ENCODE peak calls at places on chromosomes 2 and 18, in seven cellular contexts. R is H1, J is HepG2, B is GM12878, K is SK-N-SH, A is Panc1, X is K562. F is an unnamed sample.

GRCh38 chr18:33755918-33756590 is 178.0 kb downstream of the ASXL3 start:
- DNase-seq in B (no peak), J (no peak), K (no peak), A (peak), X (no peak), R (no peak), F (no peak)

GRCh38 chr2:9703701-9704221 is 73.0 kb upstream of the YWHAQ start:
- DNase-seq in A (peak), X (peak), J (peak), K (no peak), R (no peak), B (no peak), F (peak)

GRCh38 chr2:72128843-72129227 is 18.8 kb downstream of the CYP26B1 start:
- DNase-seq in K (no peak), X (no peak), A (no peak), J (no peak), R (peak), B (no peak), F (no peak)

GRCh38 chr2:43611987-43612894 is 16.4 kb upstream of the THADA start:
- DNase-seq in A (peak), J (peak), X (peak), B (peak), K (peak), R (peak), F (peak)

GRCh38 chr2:309148-309969 is 21.5 kb upstream of the ALKAL2 start:
- DNase-seq in X (no peak), B (no peak), R (peak), J (no peak), K (no peak), A (no peak), F (no peak)

GRCh38 chr2:212903413-212903812 is 248.0 kb downstream of the IKZF2 start:
- DNase-seq in K (no peak), A (no peak), B (no peak), J (no peak), R (no peak), X (no peak), F (no peak)

GRCh38 chr2:240996161-240996833 is 2.1 kb upstream of the SNED1 start:
- DNase-seq in R (peak), B (no peak), X (no peak), K (no peak), J (no peak), A (no peak), F (no peak)

GRCh38 chr2:201798252-201798918 is 8.0 kb upstream of the CDK15 start:
- DNase-seq in K (no peak), R (no peak), J (no peak), A (peak), X (no peak), B (no peak), F (no peak)

GRCh38 chr2:29160184-29160583 is 45.0 kb downstream of the CLIP4 start:
- DNase-seq in X (no peak), A (no peak), K (no peak), J (no peak), B (no peak), R (no peak), F (no peak)

GRCh38 chr2:217604527-217605279 is 398.1 kb downstream of the TNS1 start:
- DNase-seq in K (peak), R (no peak), A (no peak), B (no peak), X (no peak), J (no peak), F (no peak)

GRCh38 chr2:210863283-210863682 is 306.9 kb downstream of the CPS1 start:
- DNase-seq in R (no peak), X (no peak), A (no peak), J (no peak), K (no peak), B (no peak), F (no peak)

GRCh38 chr2:1910021-1910420 is 165.7 kb upstream of the PXDN start:
- DNase-seq in J (no peak), X (no peak), R (no peak), A (no peak), B (no peak), K (no peak), F (no peak)

GRCh38 chr2:156563994-156564753 is 128.0 kb downstream of the GPD2 start:
- DNase-seq in B (no peak), R (no peak), J (no peak), A (no peak), K (no peak), X (no peak), F (no peak)

GRCh38 chr2:71275939-71276310 is 49.0 kb upstream of the PAIP2B start:
- DNase-seq in A (no peak), J (no peak), B (no peak), X (no peak), K (no peak), R (no peak), F (no peak)

GRCh38 chr18:69885841-69886531 is 61.7 kb downstream of the CD226 start:
- DNase-seq in A (no peak), J (peak), R (no peak), K (no peak), B (peak), X (no peak), F (no peak)

GRCh38 chr2:190443778-190444481 is 35.8 kb downstream of the MFSD6 start:
- DNase-seq in K (peak), A (no peak), R (no peak), B (no peak), X (no peak), J (no peak), F (no peak)

GRCh38 chr2:1480671-1481076 is 67.4 kb downstream of the TPO start:
- DNase-seq in K (no peak), J (no peak), X (no peak), A (no peak), B (no peak), R (no peak), F (no peak)

GRCh38 chr2:74441690-74442482 is at the start of gene RTKN:
- DNase-seq in J (peak), R (peak), B (no peak), A (no peak), K (no peak), X (no peak), F (peak)

GRCh38 chr18:3842844-3843243 is 392.9 kb downstream of the TGIF1 start:
- DNase-seq in J (no peak), R (no peak), B (no peak), K (no peak), X (no peak), A (no peak), F (no peak)

GRCh38 chr2:134446431-134447091 is 192.7 kb downstream of the MGAT5 start:
- DNase-seq in R (no peak), K (no peak), J (no peak), A (no peak), X (no peak), B (no peak), F (no peak)

GRCh38 chr2:231190531-231191197 is 7.8 kb upstream of the ARMC9 start:
- DNase-seq in B (no peak), X (no peak), J (no peak), A (no peak), K (no peak), R (peak), F (no peak)

GRCh38 chr2:46309052-46309953 is 12.1 kb downstream of the EPAS1 start:
- DNase-seq in J (no peak), X (no peak), B (no peak), A (no peak), R (no peak), K (no peak), F (no peak)

GRCh38 chr2:198296665-198297308 is 492.4 kb downstream of the PLCL1 start:
- DNase-seq in A (peak), X (peak), R (peak), J (peak), K (peak), B (no peak), F (peak)

GRCh38 chr2:42064417-42064942 is 16.7 kb downstream of the PKDCC start:
- DNase-seq in R (no peak), X (no peak), K (no peak), J (peak), B (no peak), A (no peak), F (no peak)

GRCh38 chr18:13889661-13890060 is 25.7 kb downstream of the MC2R start:
- DNase-seq in R (no peak), A (no peak), K (no peak), B (no peak), J (peak), X (no peak), F (no peak)

GRCh38 chr2:5493256-5493655 is 198.9 kb upstream of the SOX11 start:
- DNase-seq in J (no peak), A (no peak), X (no peak), B (no peak), K (no peak), R (no peak), F (no peak)

GRCh38 chr2:71596011-71596410 is 142.7 kb downstream of the DYSF start:
- DNase-seq in K (no peak), R (no peak), J (no peak), A (no peak), X (no peak), B (no peak), F (no peak)

GRCh38 chr2:173252581-173252980 is 102.1 kb upstream of the CDCA7 start:
- DNase-seq in X (no peak), A (no peak), K (no peak), R (no peak), J (no peak), B (no peak), F (no peak)

DNA sequence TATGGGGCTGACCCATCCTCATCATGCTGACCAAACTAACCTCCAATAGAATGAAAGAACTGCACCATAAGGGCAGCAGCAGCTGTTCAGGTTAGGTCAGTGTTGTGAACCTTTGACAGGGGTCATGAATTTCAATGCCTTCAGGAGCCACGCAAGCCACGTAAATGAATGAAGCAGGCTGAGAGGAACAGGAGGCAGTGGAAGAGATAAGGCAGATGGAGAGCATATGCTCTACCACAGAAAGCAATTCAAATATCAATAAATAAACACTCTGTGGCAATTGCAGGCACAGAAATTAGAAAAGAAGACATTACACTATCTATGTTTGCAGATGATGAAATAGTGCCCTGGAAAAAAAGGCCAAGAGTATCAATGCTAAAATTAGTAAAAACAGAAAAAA is 56.3 kb downstream of the SCG2 start:
- DNase-seq in K (peak), R (no peak), X (no peak), B (no peak), A (no peak), J (no peak), F (no peak)
- TF ChIP-seq SIN3A in K (no peak), R (no peak), X (no peak), B (no peak), A (no peak), J (no peak), F (no peak)

GRCh38 chr2:85827879-85828569 is 60.8 kb downstream of the ST3GAL5 start:
- DNase-seq in A (no peak), B (no peak), X (no peak), J (no peak), R (no peak), K (no peak), F (no peak)

GRCh38 chr2:85831735-85832134 is 57.1 kb downstream of the ST3GAL5 start:
- DNase-seq in A (no peak), J (no peak), R (no peak), X (no peak), B (no peak), K (no peak), F (no peak)

GRCh38 chr2:85826990-85827878 is 61.6 kb downstream of the ST3GAL5 start:
- DNase-seq in B (no peak), R (peak), X (peak), A (peak), K (peak), J (peak), F (peak)

GRCh38 chr2:85830645-85831044 is 58.1 kb downstream of the ST3GAL5 start:
- DNase-seq in R (no peak), X (no peak), B (no peak), K (no peak), A (no peak), J (no peak), F (no peak)

GRCh38 chr2:85828725-85829124 is 60.1 kb downstream of the ST3GAL5 start:
- DNase-seq in J (no peak), K (no peak), B (no peak), R (no peak), X (no peak), A (no peak), F (no peak)
- TF ChIP-seq SIN3A in J (no peak), K (no peak), B (no peak), R (no peak), X (no peak), A (no peak), F (no peak)

GRCh38 chr2:20288941-20289340 is 61.7 kb downstream of the PUM2 start:
- DNase-seq in R (no peak), B (no peak), X (peak), J (no peak), K (no peak), A (no peak), F (peak)

DNA sequence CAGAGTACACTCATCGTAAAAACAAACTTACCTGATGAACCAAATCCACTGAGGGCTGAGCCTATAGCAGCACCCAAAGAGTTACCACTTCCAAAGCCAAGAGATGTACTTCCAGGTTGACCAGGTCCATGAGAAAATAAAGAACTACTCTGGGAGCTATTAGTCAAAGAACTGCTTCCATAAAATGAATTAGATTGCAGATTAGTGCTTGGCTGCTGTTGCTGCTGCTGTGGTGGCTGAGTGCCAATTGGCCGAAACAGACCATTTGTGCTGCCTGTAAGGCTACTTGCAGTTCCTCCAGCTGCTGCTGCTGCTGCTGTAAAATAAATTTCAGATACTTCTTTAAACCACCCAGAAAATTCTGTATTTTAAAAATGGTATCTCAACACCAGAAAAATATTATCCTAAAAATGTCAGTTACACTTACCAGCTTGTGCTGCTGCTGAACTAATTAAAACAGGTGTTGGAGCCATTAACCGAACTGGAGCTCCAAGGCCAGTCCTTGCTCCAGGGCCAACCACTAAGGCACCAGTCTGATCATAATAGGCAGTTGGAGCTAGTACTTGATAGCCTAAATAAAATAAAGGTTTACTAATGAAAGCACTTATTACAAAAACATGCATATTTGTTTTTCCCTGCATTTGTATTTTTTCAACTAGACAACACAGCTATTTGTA is 58.1 kb upstream of the SDC1 start:
- DNase-seq in K (peak), R (no peak), A (no peak), J (no peak), B (no peak), X (no peak), F (no peak)
- TF ChIP-seq SIN3A in K (no peak), R (no peak), A (no peak), J (no peak), B (no peak), X (no peak), F (no peak)

GRCh38 chr18:79979843-79980242 is 8.5 kb downstream of the TXNL4A start:
- DNase-seq in J (no peak), R (no peak), A (no peak), K (no peak), B (no peak), X (no peak), F (no peak)

GRCh38 chr18:79982736-79983135 is 5.6 kb downstream of the TXNL4A start:
- DNase-seq in J (no peak), K (no peak), X (peak), B (no peak), A (no peak), R (no peak), F (no peak)

GRCh38 chr18:79983253-79983652 is 5.1 kb downstream of the TXNL4A start:
- DNase-seq in J (no peak), X (no peak), R (no peak), K (no peak), B (no peak), A (no peak), F (no peak)

GRCh38 chr18:79983793-79984192 is 4.6 kb downstream of the TXNL4A start:
- DNase-seq in J (no peak), R (no peak), B (no peak), K (no peak), X (no peak), A (no peak), F (no peak)

DNA sequence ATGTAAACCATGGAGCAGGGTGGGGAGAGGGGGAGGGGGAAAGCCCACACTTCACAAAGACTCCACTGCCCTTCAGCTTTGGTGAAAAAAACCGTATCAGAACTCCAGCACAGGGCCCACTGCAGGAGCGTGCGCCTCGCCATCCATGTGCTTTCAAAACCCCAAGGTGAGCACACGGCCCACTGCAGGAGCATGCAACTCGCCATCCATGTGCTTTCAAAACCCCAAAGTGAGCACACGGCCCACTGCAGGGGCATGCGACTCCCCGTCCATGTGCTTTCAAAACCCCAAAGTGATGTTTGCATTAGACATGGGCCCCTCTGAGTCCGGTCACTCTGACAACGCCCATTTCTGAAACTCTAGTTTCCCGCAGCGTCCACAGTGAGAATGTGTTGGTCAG is 7.8 kb downstream of the TXNL4A start:
- DNase-seq in J (no peak), A (no peak), X (no peak), R (no peak), B (no peak), K (no peak), F (no peak)
- TF ChIP-seq SIN3A in J (no peak), A (no peak), X (no peak), R (no peak), B (no peak), K (no peak), F (no peak)

GRCh38 chr18:41660654-41661053 is 294.4 kb upstream of the PIK3C3 start:
- DNase-seq in J (no peak), R (no peak), B (no peak), X (no peak), A (no peak), K (no peak), F (no peak)

GRCh38 chr18:41666251-41666650 is 288.8 kb upstream of the PIK3C3 start:
- DNase-seq in A (no peak), B (no peak), R (no peak), J (no peak), X (no peak), K (no peak), F (no peak)

DNA sequence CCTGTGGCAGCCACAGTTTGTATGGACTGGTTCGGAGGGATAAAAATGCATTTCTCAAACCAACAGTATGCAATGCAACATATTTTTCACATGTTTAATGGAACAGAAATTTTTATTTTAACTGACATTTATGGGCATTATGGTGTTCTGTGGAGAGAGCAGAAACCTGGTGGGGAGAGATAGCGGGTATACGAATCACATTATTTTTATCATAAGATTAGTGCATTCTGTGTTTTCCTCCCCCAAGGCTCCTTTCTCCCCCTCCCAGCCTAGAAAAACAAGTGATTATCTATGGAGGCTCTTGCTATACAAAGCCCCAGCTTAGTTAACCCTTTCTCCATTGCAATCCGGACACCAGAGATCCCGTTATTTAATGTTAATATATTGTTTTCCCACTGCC is 289.8 kb upstream of the PIK3C3 start:
- DNase-seq in R (no peak), X (no peak), J (no peak), A (no peak), B (no peak), K (peak), F (no peak)
- TF ChIP-seq SIN3A in R (no peak), X (no peak), J (no peak), A (no peak), B (no peak), K (no peak), F (no peak)

DNA sequence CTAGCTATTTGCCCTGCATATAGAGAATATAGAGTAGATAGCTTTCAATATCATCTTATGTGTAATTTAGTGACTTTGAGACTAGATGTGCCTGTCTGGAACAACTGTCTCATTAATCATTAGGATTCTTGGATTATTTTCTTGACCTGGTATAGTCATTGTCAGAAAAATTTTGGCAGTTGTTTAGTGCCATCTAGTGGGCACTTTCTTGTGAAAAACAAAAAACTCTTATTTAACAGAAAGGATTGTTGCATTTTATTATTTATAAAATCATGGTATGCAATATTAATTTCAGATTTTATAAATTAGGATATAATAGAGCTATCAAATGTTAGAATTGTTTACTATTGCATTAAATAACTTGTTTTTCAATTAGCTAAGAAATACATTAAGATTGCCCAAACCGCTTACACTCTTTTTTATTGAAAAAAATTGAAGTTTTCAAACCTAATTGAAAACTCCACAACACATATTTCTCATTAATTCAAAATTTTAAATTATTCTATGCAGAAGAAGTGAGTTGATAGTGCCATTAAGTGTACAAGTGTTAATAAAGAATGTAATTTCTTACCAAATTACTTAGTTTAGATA is 80.3 kb downstream of the DYNAP start:
- DNase-seq in J (peak), R (no peak), X (peak), B (no peak), A (no peak), K (peak), F (peak)
- TF ChIP-seq SIN3A in J (no peak), R (no peak), X (no peak), B (no peak), A (no peak), K (no peak), F (no peak)

DNA sequence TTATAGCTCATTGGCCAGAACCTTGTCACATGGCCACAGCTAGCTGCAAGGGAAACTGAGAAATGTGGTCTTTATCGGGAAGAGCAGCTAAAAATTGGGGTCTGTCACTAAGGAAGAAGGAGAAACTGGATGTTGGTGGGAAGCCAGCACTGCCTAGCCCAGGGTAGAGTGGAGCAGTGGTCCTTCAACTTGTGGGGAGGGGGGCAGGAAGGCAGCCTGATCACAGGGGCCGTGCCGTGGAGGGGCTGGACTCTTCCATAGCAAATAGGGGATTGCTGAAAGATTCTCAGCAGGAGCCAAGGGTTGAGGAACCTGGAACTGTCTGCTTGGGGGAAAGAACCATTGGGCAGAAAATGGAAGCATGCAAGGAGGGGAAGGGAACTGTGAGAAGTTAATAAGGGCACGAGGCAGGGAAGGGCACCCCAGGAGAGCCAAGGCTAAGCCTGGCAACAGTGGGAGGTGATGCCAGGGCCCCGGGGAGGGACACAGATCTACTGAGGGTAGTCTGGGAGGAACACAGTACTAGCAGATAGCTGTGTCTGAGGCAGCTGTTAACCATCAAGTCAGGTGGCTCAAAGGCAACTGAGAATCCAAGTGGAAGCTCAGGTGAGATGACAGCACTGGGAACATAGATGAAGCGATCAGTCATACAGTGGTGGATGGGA is 5.9 kb upstream of the NEURL3 start:
- DNase-seq in A (no peak), R (no peak), X (no peak), J (no peak), K (no peak), B (no peak), F (no peak)
- TF ChIP-seq SIN3A in A (no peak), R (no peak), X (no peak), J (no peak), K (no peak), B (no peak), F (no peak)